ENCODE peak calls at places on chromosomes 2 and 18, in eight cellular contexts. S is OCI-LY7, C is DND-41, V is upper lobe of left lung, J is H1, G is GM23338, U is A549, R is SK-N-SH. E is an unnamed sample. For H3K4me1, the result is how much of the 10 kb centered on the place peaks cover.

GRCh38 chr2:7609556-7610323 is 692.5 kb downstream of the RNF144A start:
- DNase-seq in S (peak), C (no peak), V (no peak), J (no peak), G (no peak), U (no peak), R (peak), E (no peak)

GRCh38 chr18:37335337-37335736 is 230.3 kb downstream of the CELF4 start:
- DNase-seq in S (no peak), C (no peak), V (no peak), J (no peak), G (no peak), U (peak), R (peak), E (no peak)

GRCh38 chr2:98126061-98126460 is 39.1 kb downstream of the VWA3B start:
- DNase-seq in S (no peak), C (no peak), V (no peak), J (no peak), G (no peak), U (no peak), R (no peak), E (no peak)

GRCh38 chr2:3283206-3283605 is 94.4 kb downstream of the EIPR1 start:
- DNase-seq in S (no peak), C (no peak), V (no peak), J (no peak), G (no peak), U (no peak), R (peak), E (no peak)

GRCh38 chr2:223108376-223109100 is 56.5 kb downstream of the KCNE4 start:
- DNase-seq in S (no peak), C (no peak), V (no peak), J (no peak), G (no peak), U (no peak), R (no peak), E (no peak)

GRCh38 chr2:231332388-231332787 is 63.1 kb upstream of the B3GNT7 start:
- DNase-seq in S (no peak), C (no peak), V (no peak), J (no peak), G (no peak), U (no peak), R (no peak), E (no peak)

GRCh38 chr2:67772216-67773180 is 290.3 kb downstream of the C1D start:
- DNase-seq in S (no peak), C (no peak), V (no peak), J (no peak), G (no peak), U (no peak), R (no peak), E (no peak)

GRCh38 chr18:69998523-69998987 is 50.9 kb upstream of the CD226 start:
- DNase-seq in S (no peak), C (no peak), V (no peak), J (no peak), G (no peak), U (no peak), R (peak), E (no peak)

GRCh38 chr2:38797953-38798352 is 19.9 kb downstream of the GEMIN6 start:
- DNase-seq in S (no peak), C (no peak), V (no peak), J (no peak), G (no peak), U (no peak), R (no peak), E (no peak)

GRCh38 chr2:36615214-36615613 is 17.2 kb upstream of the FEZ2 start:
- DNase-seq in S (no peak), C (no peak), V (no peak), J (no peak), G (peak), U (no peak), R (peak), E (no peak)

GRCh38 chr2:62705859-62706720 is 577 bp downstream of the EHBP1 start:
- DNase-seq in S (peak), C (peak), V (peak), J (peak), G (peak), U (peak), R (peak), E (no peak)

GRCh38 chr18:24656571-24656971 is 196.1 kb downstream of the HRH4 start:
- DNase-seq in S (no peak), C (no peak), V (no peak), J (no peak), G (no peak), U (no peak), R (no peak), E (no peak)

GRCh38 chr2:83650897-83651296 is 808.2 kb downstream of the SUCLG1 start:
- DNase-seq in S (no peak), C (no peak), V (no peak), J (no peak), G (no peak), U (no peak), R (no peak), E (no peak)

GRCh38 chr18:49561377-49562193 is at the start of gene LIPG:
- DNase-seq in S (no peak), C (no peak), V (peak), J (peak), G (peak), U (peak), R (peak), E (no peak)

GRCh38 chr2:133433455-133434451 is 134.5 kb downstream of the NCKAP5 start:
- DNase-seq in S (no peak), C (no peak), V (no peak), J (no peak), G (no peak), U (no peak), R (no peak), E (no peak)

GRCh38 chr2:204483497-204484164 is 61.6 kb upstream of the PARD3B start:
- DNase-seq in S (no peak), C (no peak), V (no peak), J (no peak), G (no peak), U (no peak), R (peak), E (no peak)

GRCh38 chr18:6504605-6505510 is 90.1 kb upstream of the L3MBTL4 start:
- DNase-seq in S (no peak), C (no peak), V (no peak), J (no peak), G (no peak), U (no peak), R (no peak), E (no peak)

GRCh38 chr2:110796724-110797301 is 64.4 kb downstream of the ACOXL start:
- DNase-seq in S (no peak), C (no peak), V (no peak), J (no peak), G (no peak), U (no peak), R (no peak), E (no peak)

GRCh38 chr2:85675866-85676548 is 8.0 kb upstream of the SFTPB start:
- DNase-seq in S (no peak), C (no peak), V (no peak), J (no peak), G (no peak), U (no peak), R (no peak), E (no peak)

GRCh38 chr2:144517825-144518699 is 1.9 kb downstream of the ZEB2 start:
- DNase-seq in S (peak), C (no peak), V (no peak), J (no peak), G (peak), U (no peak), R (no peak), E (no peak)

GRCh38 chr2:634041-634440 is 43.2 kb downstream of the TMEM18 start:
- DNase-seq in S (no peak), C (no peak), V (peak), J (peak), G (no peak), U (no peak), R (no peak), E (no peak)

GRCh38 chr2:29108225-29108624 is 7.0 kb upstream of the CLIP4 start:
- DNase-seq in S (no peak), C (no peak), V (no peak), J (no peak), G (no peak), U (peak), R (no peak), E (no peak)

GRCh38 chr2:225086439-225086838 is 44.2 kb upstream of the DOCK10 start:
- DNase-seq in S (no peak), C (no peak), V (no peak), J (no peak), G (no peak), U (no peak), R (no peak), E (no peak)

GRCh38 chr2:164388511-164388910 is 232.8 kb downstream of the GRB14 start:
- DNase-seq in S (no peak), C (no peak), V (no peak), J (no peak), G (peak), U (peak), R (no peak), E (no peak)

GRCh38 chr2:97747716-97748115 is 34.3 kb downstream of the ZAP70 start:
- DNase-seq in S (no peak), C (no peak), V (no peak), J (no peak), G (no peak), U (no peak), R (no peak), E (no peak)

GRCh38 chr2:19988600-19988999 is 1.3 kb downstream of the WDR35 start:
- DNase-seq in S (no peak), C (no peak), V (no peak), J (no peak), G (no peak), U (no peak), R (no peak), E (no peak)

GRCh38 chr2:238322001-238322411 is 1.7 kb downstream of the TRAF3IP1 start:
- DNase-seq in S (no peak), C (no peak), V (no peak), J (no peak), G (no peak), U (no peak), R (no peak), E (no peak)

GRCh38 chr2:63049291-63050185 is 1.1 kb upstream of the OTX1 start:
- DNase-seq in S (no peak), C (peak), V (peak), J (peak), G (peak), U (peak), R (peak), E (no peak)

GRCh38 chr2:120219766-120220165 is 3.4 kb downstream of the TMEM185B start:
- DNase-seq in S (no peak), C (no peak), V (no peak), J (no peak), G (no peak), U (no peak), R (peak), E (no peak)
- H3K4me3 ChIP-seq in S (no peak), C (no peak), V (no peak), J (no peak), G (no peak), U (no peak), R (no peak), E (no peak)

GRCh38 chr2:180145163-180145562 is 138.1 kb upstream of the CWC22 start:
- DNase-seq in S (no peak), C (no peak), V (no peak), J (no peak), G (peak), U (no peak), R (no peak), E (no peak)
- TF ChIP-seq CTCF in S (no peak), C (no peak), V (no peak), J (no peak), G (no peak), U (no peak), R (no peak), E (no peak)

GRCh38 chr2:217357886-217358620 is 498.2 kb upstream of the TNP1 start:
- DNase-seq in S (no peak), C (no peak), V (no peak), J (no peak), G (peak), U (no peak), R (no peak), E (no peak)
- H3K4me1 ChIP-seq in S (under half), C (under half), V (under half), J (under half), G (under half), U (under half), R (under half), E (half or more)

DNA sequence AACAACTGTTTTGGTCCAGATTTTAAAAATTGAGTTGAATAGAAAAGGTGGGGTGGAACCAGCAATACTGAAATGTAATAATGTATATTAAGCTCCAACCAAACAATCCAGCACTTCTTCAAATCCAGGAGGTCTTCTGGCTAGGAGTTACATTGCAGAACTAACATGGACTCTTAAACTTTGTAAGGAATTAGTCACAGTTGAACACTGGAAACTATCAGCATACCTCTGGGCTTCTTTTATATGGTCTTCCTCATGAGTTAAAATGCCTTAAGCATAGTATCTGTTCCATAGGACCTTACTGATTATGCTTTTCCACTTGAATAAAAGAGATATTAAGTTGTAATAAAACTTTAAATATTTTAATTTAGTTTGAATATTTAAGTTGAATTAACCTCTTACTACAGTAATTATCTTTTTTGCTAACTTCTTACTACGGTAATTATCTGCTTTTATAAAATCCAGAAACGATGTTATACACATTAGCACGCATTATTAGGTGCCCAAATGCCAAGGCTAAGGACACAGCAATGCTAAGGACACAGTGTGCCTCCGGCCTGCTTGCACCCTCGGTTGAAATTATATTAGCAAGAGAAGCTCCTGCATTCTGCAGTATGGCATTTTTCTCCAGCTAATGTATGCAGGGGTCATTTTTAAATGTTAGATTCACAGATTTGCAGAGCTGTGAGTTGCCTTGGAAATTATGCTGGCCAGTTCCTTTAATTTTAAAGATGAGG is 219.9 kb downstream of the NEDD4L start:
- DNase-seq in S (no peak), C (no peak), V (no peak), J (no peak), G (no peak), U (no peak), R (no peak), E (no peak)
- H3K4me3 ChIP-seq in S (no peak), C (no peak), V (no peak), J (no peak), G (no peak), U (no peak), R (no peak), E (no peak)

GRCh38 chr2:240051697-240052096 is 1.6 kb downstream of the OR6B3 start:
- DNase-seq in S (no peak), C (no peak), V (no peak), J (no peak), G (no peak), U (no peak), R (no peak), E (no peak)

GRCh38 chr2:240052524-240052923 is 797 bp downstream of the OR6B3 start:
- DNase-seq in S (no peak), C (no peak), V (no peak), J (no peak), G (no peak), U (no peak), R (no peak), E (no peak)

GRCh38 chr2:240050278-240050677 is 3.0 kb downstream of the OR6B3 start:
- DNase-seq in S (no peak), C (no peak), V (no peak), J (no peak), G (no peak), U (no peak), R (no peak), E (no peak)

GRCh38 chr2:240045098-240045497 is 8.2 kb downstream of the OR6B3 start:
- DNase-seq in S (no peak), C (no peak), V (peak), J (no peak), G (no peak), U (no peak), R (no peak), E (no peak)

DNA sequence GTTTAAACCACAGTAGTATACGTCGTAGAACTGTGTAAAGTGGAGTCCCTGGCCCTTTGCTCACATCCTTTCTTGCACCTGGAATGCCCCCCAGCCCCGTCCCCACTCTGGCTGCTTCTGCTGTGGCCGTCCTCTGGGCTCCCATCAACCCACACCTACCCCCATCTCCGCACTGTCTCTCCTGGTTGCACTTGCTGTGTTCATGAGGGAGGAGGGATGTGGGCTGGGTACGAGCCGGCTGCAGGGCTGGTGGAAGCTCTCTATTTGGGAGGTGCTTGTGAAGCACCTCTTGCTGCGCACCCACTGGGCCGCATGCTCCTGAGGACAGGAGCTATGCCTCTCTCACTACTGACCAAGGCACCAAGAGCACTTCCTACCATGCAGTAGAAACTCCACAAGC is 5.1 kb downstream of the OR6B3 start:
- DNase-seq in S (no peak), C (no peak), V (no peak), J (no peak), G (no peak), U (no peak), R (no peak), E (no peak)
- TF ChIP-seq CTCF in S (no peak), C (no peak), V (no peak), J (no peak), G (no peak), U (no peak), R (no peak), E (no peak)

GRCh38 chr18:867257-867656 is 37.4 kb upstream of the ADCYAP1 start:
- DNase-seq in S (no peak), C (no peak), V (no peak), J (no peak), G (no peak), U (no peak), R (no peak), E (no peak)
- H3K4me1 ChIP-seq in S (under half), C (under half), V (under half), J (under half), G (under half), U (under half), R (under half), E (under half)

GRCh38 chr2:10285191-10285577 is 17.5 kb upstream of the HPCAL1 start:
- DNase-seq in S (no peak), C (no peak), V (no peak), J (no peak), G (no peak), U (no peak), R (no peak), E (no peak)

GRCh38 chr2:10284108-10284870 is 18.4 kb upstream of the HPCAL1 start:
- DNase-seq in S (no peak), C (no peak), V (no peak), J (no peak), G (no peak), U (no peak), R (peak), E (no peak)

GRCh38 chr2:10287766-10288165 is 14.9 kb upstream of the HPCAL1 start:
- DNase-seq in S (no peak), C (no peak), V (no peak), J (no peak), G (no peak), U (no peak), R (no peak), E (no peak)

GRCh38 chr2:10285578-10286198 is 17.0 kb upstream of the HPCAL1 start:
- DNase-seq in S (no peak), C (no peak), V (peak), J (peak), G (no peak), U (peak), R (peak), E (no peak)

DNA sequence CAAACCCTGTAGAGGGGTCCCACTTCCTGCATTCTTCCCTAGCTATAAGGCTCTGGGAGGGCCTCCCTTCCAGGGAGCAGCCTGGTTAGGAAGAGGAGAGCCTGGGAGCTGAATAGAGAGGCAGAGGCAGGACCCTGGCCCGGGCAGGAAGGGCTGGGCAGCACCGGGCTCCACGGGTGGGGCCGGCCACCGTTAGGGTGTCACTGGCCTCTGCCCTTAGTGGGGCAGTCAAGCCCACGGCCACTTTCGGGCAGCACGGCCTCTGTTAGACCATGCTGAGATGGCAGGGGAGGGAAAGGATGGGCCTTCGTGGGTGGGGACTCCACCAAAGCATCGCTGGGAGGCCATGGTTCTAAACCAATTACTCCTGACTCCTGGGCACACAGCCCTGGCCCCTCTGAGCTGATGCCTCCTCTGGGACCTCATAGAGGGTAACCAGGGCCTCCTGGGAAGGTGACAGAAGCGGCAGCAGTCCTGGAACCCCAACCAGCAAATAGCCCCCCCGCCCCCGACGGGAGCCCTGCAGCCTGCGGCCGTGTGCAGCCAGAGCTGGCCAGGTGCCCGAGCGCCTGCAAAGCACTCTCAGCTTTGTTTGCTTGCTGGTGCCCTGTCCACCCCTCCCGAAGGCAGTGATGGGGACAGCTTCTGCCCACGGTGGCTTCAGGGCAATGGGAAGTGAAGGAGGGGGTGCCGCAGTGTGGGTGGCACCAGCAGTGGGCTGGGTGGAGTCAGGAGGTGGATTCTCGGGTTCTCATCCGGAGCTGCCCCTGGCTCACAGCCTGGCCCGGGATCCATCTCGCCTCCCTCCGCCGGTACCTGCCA is 16.3 kb upstream of the HPCAL1 start:
- DNase-seq in S (no peak), C (no peak), V (peak), J (no peak), G (no peak), U (no peak), R (peak), E (no peak)
- H3K4me3 ChIP-seq in S (no peak), C (no peak), V (no peak), J (no peak), G (no peak), U (no peak), R (no peak), E (no peak)